ENCODE peak calls at places on chromosomes 7 and 10, in eight cellular contexts. M is A549, I is IMR-90, K is esophagus squamous epithelium, D is prostate gland, T is heart left ventricle, Y is esophagus muscularis mucosa, L is Peyer's patch. R is an unnamed sample.

GRCh38 chr7:25835191-25835590 is 316.8 kb upstream of the NFE2L3 start:
- DNase-seq in M (no peak), K (no peak), L (no peak), Y (no peak), D (no peak), T (no peak), I (peak; percentile 64), R (no peak)

GRCh38 chr7:33039257-33039904 is 23.2 kb downstream of the NT5C3A start:
- DNase-seq in I (no peak), K (no peak), D (no peak), L (no peak), M (no peak), Y (no peak), T (no peak), R (no peak)

GRCh38 chr10:125172694-125173093 is 12.3 kb upstream of the CTBP2 start:
- DNase-seq in Y (no peak), T (no peak), M (no peak), L (no peak), D (no peak), K (no peak), I (no peak), R (no peak)

GRCh38 chr7:84953294-84953693 is 233.6 kb downstream of the SEMA3D start:
- DNase-seq in T (no peak), D (no peak), L (no peak), K (no peak), Y (no peak), M (no peak), I (no peak), R (no peak)

GRCh38 chr7:133520248-133520647 is 267.4 kb downstream of the EXOC4 start:
- DNase-seq in T (no peak), K (no peak), Y (no peak), I (no peak), D (no peak), M (no peak), L (no peak), R (no peak)

GRCh38 chr7:18345641-18346234 is 149.8 kb upstream of the HDAC9 start:
- DNase-seq in I (peak; percentile 46), Y (no peak), K (no peak), L (no peak), D (peak; percentile 11), M (peak; percentile 48), T (no peak), R (no peak)

GRCh38 chr10:23155166-23155565 is 36.9 kb upstream of the PTF1A start:
- DNase-seq in D (no peak), Y (peak; percentile 60), M (no peak), T (no peak), I (no peak), K (no peak), L (no peak), R (no peak)

GRCh38 chr10:110828525-110828924 is 43.2 kb upstream of the PDCD4 start:
- DNase-seq in L (no peak), K (no peak), Y (no peak), M (no peak), D (no peak), T (no peak), I (no peak), R (no peak)

GRCh38 chr7:74482629-74483401 is 29.1 kb downstream of the GTF2IRD1 start:
- DNase-seq in T (no peak), M (peak; percentile 94), K (no peak), D (no peak), L (no peak), I (peak; percentile 99), Y (no peak), R (peak; percentile 53)

GRCh38 chr10:7479861-7480598 is 69.2 kb upstream of the SFMBT2 start:
- DNase-seq in K (no peak), I (no peak), M (no peak), D (no peak), L (no peak), Y (no peak), T (no peak), R (no peak)

GRCh38 chr7:94676431-94676830 is 20.5 kb upstream of the SGCE start:
- DNase-seq in K (no peak), D (no peak), L (no peak), I (no peak), M (no peak), Y (no peak), T (no peak), R (no peak)

DNA sequence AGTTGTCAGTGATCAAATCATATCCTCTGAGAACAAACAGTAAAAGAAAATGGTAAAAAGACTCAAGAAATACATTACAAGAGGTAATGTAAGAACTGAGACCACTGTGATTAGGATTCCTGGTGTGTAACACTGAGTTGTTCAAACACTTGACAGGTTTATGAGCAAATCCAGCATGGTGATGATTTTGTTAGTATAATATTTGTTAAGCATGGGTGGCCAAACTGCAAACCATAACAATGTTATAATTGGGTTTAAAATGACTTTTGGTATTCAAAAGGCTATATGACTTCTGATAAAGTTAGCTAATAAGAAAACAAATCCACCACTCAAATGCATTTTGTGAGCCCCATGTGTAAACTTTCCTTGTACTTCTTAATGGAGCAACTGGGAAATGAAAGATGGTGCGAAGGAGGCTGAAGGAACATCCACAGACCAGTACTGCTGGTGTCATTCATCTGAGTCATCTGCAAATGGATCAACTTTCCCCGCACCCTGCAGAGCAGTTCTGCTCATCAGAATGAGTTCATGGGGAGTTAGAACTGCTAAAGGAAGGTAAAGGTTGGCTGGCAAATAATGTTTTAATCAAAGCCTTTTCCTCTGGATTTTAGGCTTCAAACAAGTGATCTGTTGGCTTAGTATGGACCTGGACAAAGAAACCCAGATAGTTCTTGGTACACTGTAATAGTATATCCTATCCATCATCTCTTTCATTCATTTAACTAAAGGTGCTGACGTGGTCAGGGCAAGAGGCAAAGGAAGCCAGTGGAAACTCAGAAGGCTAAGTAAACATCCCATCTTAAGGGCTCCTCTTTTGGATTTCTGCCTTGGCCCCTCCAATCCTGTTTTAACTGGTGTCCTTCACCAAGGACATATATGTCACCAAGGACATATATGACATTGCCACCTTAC is 45.0 kb downstream of the AFAP1L2 start:
- DNase-seq in L (no peak), K (no peak), Y (no peak), T (no peak), M (peak; percentile 48), I (no peak), D (no peak), R (no peak)
- H3K4me1 ChIP-seq in L (no peaks in the 10 kb centered on the region), K (peaks cover 38% of the 10 kb centered on the region), Y (peaks cover 36% of the 10 kb centered on the region), T (no peaks in the 10 kb centered on the region), M (peaks cover 54% of the 10 kb centered on the region), I (peaks cover 3% of the 10 kb centered on the region), D (no peaks in the 10 kb centered on the region), R (peaks cover 9% of the 10 kb centered on the region)

GRCh38 chr7:114917211-114917839 is 4.6 kb upstream of the MDFIC start:
- DNase-seq in D (no peak), M (no peak), T (no peak), Y (no peak), I (no peak), K (no peak), L (no peak), R (no peak)
- TF ChIP-seq POLR2A in D (no peak), M (no peak), T (no peak), Y (no peak), I (no peak), K (no peak), L (no peak), R (no peak)

DNA sequence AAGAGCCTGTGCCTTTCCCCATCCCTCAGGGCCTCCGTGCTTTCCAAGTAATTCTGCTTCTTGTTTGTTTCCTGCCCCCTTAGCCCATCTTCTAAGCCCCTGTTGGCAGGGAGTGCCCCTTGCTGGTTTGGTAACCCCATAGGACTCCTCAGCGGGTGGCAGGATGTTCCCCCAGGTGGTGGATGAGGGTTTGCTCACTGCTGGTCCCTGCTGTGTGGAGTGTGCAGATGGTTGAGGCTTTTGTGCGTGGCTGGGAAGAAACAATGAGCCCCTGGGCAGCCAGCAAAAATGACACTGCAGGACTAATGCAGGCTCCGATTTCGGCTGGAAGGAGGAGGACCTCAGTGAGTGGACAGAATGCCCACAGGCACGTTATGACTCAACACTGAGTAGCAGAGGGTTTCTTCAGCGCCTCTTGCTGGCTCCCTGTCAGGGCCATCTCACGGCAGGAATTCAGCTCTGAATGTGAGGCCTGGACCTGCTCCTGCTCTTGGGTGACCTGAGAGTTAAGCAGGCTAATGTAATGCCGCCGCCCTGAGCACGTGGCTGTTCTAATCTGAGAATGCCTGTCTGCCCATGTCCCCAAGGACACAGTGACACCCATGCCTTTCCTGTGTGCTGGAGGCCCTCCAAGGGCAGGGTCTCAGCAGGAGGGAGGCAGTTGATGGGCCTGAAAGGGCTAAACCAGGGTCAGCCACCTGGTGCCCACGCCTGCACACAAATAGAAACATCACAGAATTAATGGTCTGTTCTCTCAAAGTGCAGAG is 16.6 kb downstream of the BAG3 start:
- DNase-seq in T (peak; percentile 78), I (peak; percentile 98), M (peak; percentile 82), D (peak; percentile 50), L (no peak), Y (no peak), K (no peak), R (peak; percentile 67)
- H3K4me1 ChIP-seq in T (peaks cover 41% of the 10 kb centered on the region), I (peaks cover 38% of the 10 kb centered on the region), M (peaks cover 83% of the 10 kb centered on the region), D (peaks cover 15% of the 10 kb centered on the region), L (peaks cover 5% of the 10 kb centered on the region), Y (peaks cover 80% of the 10 kb centered on the region), K (peaks cover 85% of the 10 kb centered on the region), R (peaks cover 20% of the 10 kb centered on the region)

GRCh38 chr7:45000096-45001032 is at the start of gene CCM2:
- DNase-seq in I (peak; percentile 32), T (peak; percentile 82), K (peak; percentile 54), Y (no peak), L (no peak), D (no peak), M (no peak), R (no peak)

GRCh38 chr7:44998153-44998871 is 1.7 kb upstream of the CCM2 start:
- DNase-seq in T (no peak), Y (no peak), L (no peak), D (no peak), M (no peak), K (no peak), I (no peak), R (no peak)

GRCh38 chr7:45001138-45001694 is 1.2 kb downstream of the CCM2 start:
- DNase-seq in L (peak; percentile 53), D (no peak), I (no peak), T (no peak), Y (no peak), M (no peak), K (no peak), R (no peak)

GRCh38 chr7:45001826-45002225 is 1.8 kb downstream of the CCM2 start:
- DNase-seq in L (no peak), K (no peak), M (no peak), I (no peak), Y (no peak), T (no peak), D (peak; percentile 19), R (no peak)

GRCh38 chr7:44999245-45000095 is 531 bp upstream of the CCM2 start:
- DNase-seq in L (peak; percentile 100), I (peak; percentile 99), K (peak; percentile 96), T (peak; percentile 100), D (peak; percentile 100), M (peak; percentile 99), Y (peak; percentile 100), R (peak; percentile 100)
- TF ChIP-seq POLR2A in L (no peak), I (no peak), K (no peak), T (no peak), D (no peak), M (peak; percentile 62), Y (no peak), R (no peak)

GRCh38 chr7:47329320-47329926 is 252.5 kb downstream of the TNS3 start:
- DNase-seq in Y (no peak), K (no peak), T (peak; percentile 75), D (no peak), I (peak; percentile 44), L (peak; percentile 49), M (no peak), R (no peak)
- H3K4me1 ChIP-seq in Y (peaks cover 53% of the 10 kb centered on the region), K (peaks cover 58% of the 10 kb centered on the region), T (peaks cover 19% of the 10 kb centered on the region), D (peaks cover 11% of the 10 kb centered on the region), I (peaks cover 53% of the 10 kb centered on the region), L (no peaks in the 10 kb centered on the region), M (peaks cover 27% of the 10 kb centered on the region), R (peaks cover 29% of the 10 kb centered on the region)

R was measured in ovary.